ENCODE peak calls at places on chromosome 10, in four cellular contexts. One of them, this sample, is unnamed.
A peak's percentile ranks its signal among the peaks of the same experiment; 100 is the strongest.

GRCh38 chr10:38146579-38147333 is 52.6 kb downstream of the ZNF37A start:
- DNase-seq in K562: no peak
- DNase-seq in WTC11: no peak
- DNase-seq in H1: no peak
- DNase-seq in this sample: no peak

GRCh38 chr10:24744966-24745365 is 21.3 kb upstream of the ARHGAP21 start:
- DNase-seq in K562: no peak
- DNase-seq in H1: no peak
- DNase-seq in WTC11: no peak
- DNase-seq in this sample: no peak

GRCh38 chr10:95333997-95334792 is 43.4 kb upstream of the PDLIM1 start:
- DNase-seq in WTC11: no peak
- DNase-seq in K562: no peak
- DNase-seq in H1: no peak
- DNase-seq in this sample: no peak

GRCh38 chr10:20007426-20007825 is 191.2 kb downstream of the PLXDC2 start:
- DNase-seq in K562: no peak
- DNase-seq in H1: no peak
- DNase-seq in WTC11: no peak
- DNase-seq in this sample: no peak

GRCh38 chr10:124105594-124105993 is 12.2 kb upstream of the CHST15 start:
- DNase-seq in WTC11: no peak
- DNase-seq in K562: no peak
- DNase-seq in H1: no peak
- DNase-seq in this sample: no peak

GRCh38 chr10:68871105-68871711 is 29.9 kb upstream of the DDX50 start:
- DNase-seq in H1: no peak
- DNase-seq in K562: peak; percentile 60
- DNase-seq in WTC11: no peak
- DNase-seq in this sample: peak; percentile 65

GRCh38 chr10:84329986-84330651 is 1.7 kb downstream of the CCSER2 start:
- DNase-seq in H1: no peak
- DNase-seq in K562: no peak
- DNase-seq in WTC11: no peak
- DNase-seq in this sample: no peak

GRCh38 chr10:91409069-91409868 is 875 bp upstream of the HECTD2 start:
- DNase-seq in WTC11: peak; percentile 42
- DNase-seq in K562: peak; percentile 60
- DNase-seq in H1: no peak
- DNase-seq in this sample: peak; percentile 61

GRCh38 chr10:124997791-124998623 is 56.1 kb downstream of the ZRANB1 start:
- DNase-seq in H1: no peak
- DNase-seq in K562: no peak
- DNase-seq in WTC11: no peak
- DNase-seq in this sample: no peak

GRCh38 chr10:99977916-99978315 is 31.8 kb downstream of the DNMBP start:
- DNase-seq in K562: no peak
- DNase-seq in H1: no peak
- DNase-seq in WTC11: no peak
- DNase-seq in this sample: peak; percentile 43

GRCh38 chr10:104617831-104618230 is 23.3 kb upstream of the SORCS3 start:
- DNase-seq in K562: no peak
- DNase-seq in WTC11: no peak
- DNase-seq in H1: no peak
- DNase-seq in this sample: no peak

GRCh38 chr10:126798649-126799048 is 106.6 kb upstream of the DOCK1 start:
- DNase-seq in H1: no peak
- DNase-seq in WTC11: no peak
- DNase-seq in K562: no peak
- DNase-seq in this sample: no peak

GRCh38 chr10:95480102-95480900 is 80.9 kb downstream of the SORBS1 start:
- DNase-seq in WTC11: no peak
- DNase-seq in H1: no peak
- DNase-seq in K562: peak; percentile 25
- DNase-seq in this sample: no peak

GRCh38 chr10:485776-486572 is 203.5 kb downstream of the DIP2C start:
- DNase-seq in H1: no peak
- DNase-seq in WTC11: no peak
- DNase-seq in K562: no peak
- DNase-seq in this sample: no peak

GRCh38 chr10:92156874-92157273 is 134.0 kb downstream of the CPEB3 start:
- DNase-seq in H1: no peak
- DNase-seq in WTC11: no peak
- DNase-seq in K562: no peak
- DNase-seq in this sample: no peak

GRCh38 chr10:10235003-10235402 is 782.7 kb upstream of the CELF2 start:
- DNase-seq in WTC11: no peak
- DNase-seq in H1: no peak
- DNase-seq in K562: no peak
- DNase-seq in this sample: peak; percentile 17

GRCh38 chr10:72006026-72006425 is 41.8 kb downstream of the CHST3 start:
- DNase-seq in H1: no peak
- DNase-seq in K562: no peak
- DNase-seq in WTC11: no peak
- DNase-seq in this sample: no peak

GRCh38 chr10:1736180-1736971 is 949 bp downstream of the ADARB2 start:
- DNase-seq in K562: no peak
- DNase-seq in H1: no peak
- DNase-seq in WTC11: no peak
- DNase-seq in this sample: no peak

GRCh38 chr10:106424076-106424475 is 740.4 kb downstream of the SORCS1 start:
- DNase-seq in H1: no peak
- DNase-seq in K562: no peak
- DNase-seq in WTC11: no peak
- DNase-seq in this sample: no peak

GRCh38 chr10:3106908-3107425 is 39.6 kb downstream of the PFKP start:
- DNase-seq in WTC11: no peak
- DNase-seq in H1: no peak
- DNase-seq in K562: no peak
- DNase-seq in this sample: no peak

GRCh38 chr10:86556532-86556931 is 34.9 kb upstream of the WAPL start:
- DNase-seq in K562: no peak
- DNase-seq in H1: no peak
- DNase-seq in WTC11: no peak
- DNase-seq in this sample: no peak

GRCh38 chr10:110992011-110992800 is 72.8 kb downstream of the SHOC2 start:
- DNase-seq in WTC11: no peak
- DNase-seq in K562: no peak
- DNase-seq in H1: no peak
- DNase-seq in this sample: no peak
- TF ChIP-seq CREB1 in WTC11: no peak
- TF ChIP-seq CREB1 in K562: no peak
- TF ChIP-seq CREB1 in H1: no peak
- TF ChIP-seq CREB1 in this sample: no peak

GRCh38 chr10:127878474-127879055 is 14.2 kb downstream of the CLRN3 start:
- DNase-seq in K562: no peak
- DNase-seq in H1: no peak
- DNase-seq in WTC11: no peak
- DNase-seq in this sample: no peak

GRCh38 chr10:127882801-127883459 is 9.8 kb downstream of the CLRN3 start:
- DNase-seq in WTC11: no peak
- DNase-seq in K562: no peak
- DNase-seq in H1: no peak
- DNase-seq in this sample: no peak

GRCh38 chr10:127882391-127882790 is 10.3 kb downstream of the CLRN3 start:
- DNase-seq in K562: no peak
- DNase-seq in H1: no peak
- DNase-seq in WTC11: no peak
- DNase-seq in this sample: no peak

GRCh38 chr10:127881262-127881661 is 11.5 kb downstream of the CLRN3 start:
- DNase-seq in H1: no peak
- DNase-seq in K562: no peak
- DNase-seq in WTC11: no peak
- DNase-seq in this sample: no peak

GRCh38 chr10:127880557-127880956 is 12.2 kb downstream of the CLRN3 start:
- DNase-seq in K562: no peak
- DNase-seq in H1: no peak
- DNase-seq in WTC11: no peak
- DNase-seq in this sample: no peak
- TF ChIP-seq CREB1 in K562: no peak
- TF ChIP-seq CREB1 in H1: no peak
- TF ChIP-seq CREB1 in WTC11: no peak
- TF ChIP-seq CREB1 in this sample: no peak

GRCh38 chr10:117860823-117861222 is 185.9 kb downstream of the RAB11FIP2 start:
- DNase-seq in WTC11: no peak
- DNase-seq in K562: peak; percentile 13
- DNase-seq in H1: no peak
- DNase-seq in this sample: peak; percentile 45
- TF ChIP-seq CREB1 in WTC11: no peak
- TF ChIP-seq CREB1 in K562: no peak
- TF ChIP-seq CREB1 in H1: no peak
- TF ChIP-seq CREB1 in this sample: no peak

DNA sequence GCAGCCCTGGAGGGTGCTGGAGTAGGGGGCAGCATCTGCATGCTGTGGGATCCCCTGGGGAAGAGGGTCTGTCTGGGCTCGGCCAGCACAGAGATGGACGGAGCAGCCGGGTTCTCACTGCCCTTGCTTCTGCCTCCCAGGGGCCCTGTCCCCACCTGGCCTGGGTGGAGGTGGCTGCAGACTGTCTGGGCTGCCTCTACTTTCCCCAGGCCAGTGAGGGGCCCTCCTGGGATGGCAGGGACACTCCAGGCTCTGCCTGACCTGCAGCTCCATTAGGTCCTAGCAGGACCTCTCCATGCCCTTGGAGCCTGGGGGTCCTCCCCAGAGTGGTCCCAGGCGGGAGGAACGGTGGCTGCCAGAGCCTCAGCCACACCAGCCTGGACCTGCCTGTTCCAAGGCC is 63.7 kb downstream of the PWWP2B start:
- DNase-seq in H1: no peak
- DNase-seq in K562: no peak
- DNase-seq in WTC11: no peak
- DNase-seq in this sample: no peak
- TF ChIP-seq CREB1 in H1: no peak
- TF ChIP-seq CREB1 in K562: no peak
- TF ChIP-seq CREB1 in WTC11: no peak
- TF ChIP-seq CREB1 in this sample: no peak

DNA sequence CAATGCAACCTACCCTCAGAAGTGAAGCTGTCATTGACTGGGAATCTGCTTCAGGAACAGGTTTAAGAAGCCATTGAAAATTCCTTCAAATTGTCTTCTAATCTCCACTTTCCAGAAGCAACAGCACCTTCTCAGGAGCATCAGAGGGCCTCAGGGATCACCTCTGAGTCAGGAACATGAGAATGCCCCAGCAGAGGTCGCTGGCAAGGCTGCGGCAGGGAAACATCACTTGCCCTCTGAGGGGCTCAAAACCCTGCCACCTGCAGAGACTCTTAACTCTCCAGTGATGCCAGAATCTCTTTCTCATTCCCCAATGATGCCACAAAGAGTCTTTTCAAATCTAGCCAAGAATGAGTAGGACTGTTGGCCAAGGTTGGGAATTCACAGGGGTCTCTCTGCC is 5.9 kb upstream of the MAPK8 start:
- DNase-seq in WTC11: no peak
- DNase-seq in K562: no peak
- DNase-seq in H1: no peak
- DNase-seq in this sample: no peak
- TF ChIP-seq CREB1 in WTC11: no peak
- TF ChIP-seq CREB1 in K562: no peak
- TF ChIP-seq CREB1 in H1: no peak
- TF ChIP-seq CREB1 in this sample: no peak

GRCh38 chr10:27373566-27374160 is 130.4 kb upstream of the RAB18 start:
- DNase-seq in H1: no peak
- DNase-seq in K562: no peak
- DNase-seq in WTC11: no peak
- DNase-seq in this sample: no peak

GRCh38 chr10:27368706-27369105 is 128.1 kb upstream of the ACBD5 start:
- DNase-seq in K562: no peak
- DNase-seq in H1: no peak
- DNase-seq in WTC11: no peak
- DNase-seq in this sample: no peak

GRCh38 chr10:27372095-27372494 is 131.5 kb upstream of the ACBD5 start:
- DNase-seq in H1: no peak
- DNase-seq in WTC11: no peak
- DNase-seq in K562: no peak
- DNase-seq in this sample: no peak

GRCh38 chr10:27366769-27367168 is 126.2 kb upstream of the ACBD5 start:
- DNase-seq in K562: no peak
- DNase-seq in WTC11: no peak
- DNase-seq in H1: no peak
- DNase-seq in this sample: no peak

GRCh38 chr10:27369832-27370231 is 129.2 kb upstream of the ACBD5 start:
- DNase-seq in K562: peak; percentile 9
- DNase-seq in H1: no peak
- DNase-seq in WTC11: no peak
- DNase-seq in this sample: peak; percentile 35
- TF ChIP-seq CREB1 in K562: no peak
- TF ChIP-seq CREB1 in H1: no peak
- TF ChIP-seq CREB1 in WTC11: no peak
- TF ChIP-seq CREB1 in this sample: no peak

DNA sequence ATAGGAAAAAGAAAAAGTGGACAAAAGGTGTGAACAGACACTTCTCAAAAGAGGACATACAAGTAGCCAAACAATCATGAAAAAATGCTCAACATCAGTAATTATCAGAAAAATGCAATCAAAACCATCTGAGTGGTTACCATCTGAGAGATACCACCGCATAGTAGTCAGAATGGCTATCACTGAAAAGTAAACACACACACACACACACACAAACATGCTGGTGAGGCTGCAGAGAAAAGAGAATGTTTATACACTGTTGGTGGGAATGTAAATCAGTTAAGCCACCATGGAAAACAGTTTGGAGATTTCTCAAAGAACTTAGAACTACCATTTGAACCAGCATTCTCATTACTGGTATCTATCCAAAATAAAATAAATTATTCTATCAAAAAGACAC is 145.7 kb downstream of the CYP26A1 start:
- DNase-seq in K562: no peak
- DNase-seq in WTC11: no peak
- DNase-seq in H1: no peak
- DNase-seq in this sample: no peak
- TF ChIP-seq CREB1 in K562: no peak
- TF ChIP-seq CREB1 in WTC11: no peak
- TF ChIP-seq CREB1 in H1: no peak
- TF ChIP-seq CREB1 in this sample: no peak

This sample was measured in GM23338.